ENCODE peak calls at places on chromosomes 2 and 18, in ten cellular contexts. V is bronchial epithelial cell, X is endodermal cell, Z is neuronal stem cell, F is colonic mucosa, Q is tibial nerve, S is esophagus squamous epithelium, R is heart left ventricle, W is stomach, N is psoas muscle. A is an unnamed sample. For H3K27me3 and H3K36me3, the result is how much of the 10 kb centered on the place peaks cover.

GRCh38 chr2:233426619-233427342 is 72.5 kb downstream of the DGKD start:
- DNase-seq in V (peak), X (no peak), Z (no peak), F (no peak), Q (no peak), S (no peak), R (peak), W (peak), N (no peak), A (no peak)

GRCh38 chr2:207256476-207257207 is 90.9 kb upstream of the KLF7 start:
- DNase-seq in V (no peak), X (peak), Z (no peak), F (no peak), Q (no peak), S (no peak), R (no peak), W (no peak), N (no peak), A (no peak)

GRCh38 chr2:198324071-198324470 is 519.7 kb downstream of the PLCL1 start:
- DNase-seq in V (no peak), X (no peak), Z (no peak), F (no peak), Q (no peak), S (no peak), R (no peak), W (no peak), N (no peak), A (no peak)

GRCh38 chr2:37287966-37288365 is 36.7 kb downstream of the PRKD3 start:
- DNase-seq in V (peak), X (no peak), Z (no peak), F (no peak), Q (no peak), S (no peak), R (no peak), W (no peak), N (no peak), A (peak)

GRCh38 chr2:207926133-207927076 is 98.9 kb downstream of the PLEKHM3 start:
- DNase-seq in V (peak), X (no peak), Z (no peak), F (no peak), Q (no peak), S (no peak), R (no peak), W (no peak), N (peak), A (no peak)

GRCh38 chr2:198098918-198099317 is 294.5 kb downstream of the PLCL1 start:
- DNase-seq in V (peak), X (peak), Z (peak), F (no peak), Q (no peak), S (no peak), R (no peak), W (no peak), N (no peak), A (peak)

GRCh38 chr2:233404227-233404626 is 49.9 kb downstream of the DGKD start:
- DNase-seq in V (peak), X (peak), Z (no peak), F (peak), Q (no peak), S (no peak), R (no peak), W (peak), N (no peak), A (peak)

GRCh38 chr2:27776696-27777095 is 5.2 kb downstream of the MRPL33 start:
- DNase-seq in V (no peak), X (no peak), Z (no peak), F (no peak), Q (no peak), S (no peak), R (no peak), W (no peak), N (no peak), A (no peak)

GRCh38 chr2:127137225-127137624 is 30.3 kb upstream of the BIN1 start:
- DNase-seq in V (no peak), X (no peak), Z (no peak), F (no peak), Q (no peak), S (no peak), R (no peak), W (no peak), N (no peak), A (no peak)

GRCh38 chr2:206937519-206937918 is 1.8 kb upstream of the CPO start:
- DNase-seq in V (no peak), X (no peak), Z (no peak), F (no peak), Q (no peak), S (no peak), R (no peak), W (no peak), N (no peak), A (no peak)

GRCh38 chr2:62042944-62043343 is 137.5 kb downstream of the COMMD1 start:
- DNase-seq in V (peak), X (no peak), Z (no peak), F (no peak), Q (no peak), S (no peak), R (no peak), W (no peak), N (no peak), A (no peak)

GRCh38 chr2:224802407-224802806 is 86.2 kb upstream of the CCDC195 start:
- DNase-seq in V (peak), X (peak), Z (no peak), F (no peak), Q (no peak), S (no peak), R (no peak), W (no peak), N (no peak), A (no peak)

GRCh38 chr2:58046585-58047372 is at the start of gene VRK2:
- DNase-seq in V (peak), X (peak), Z (peak), F (peak), Q (peak), S (peak), R (peak), W (peak), N (peak), A (peak)

GRCh38 chr2:58045580-58046334 is 849 bp upstream of the VRK2 start:
- DNase-seq in V (no peak), X (no peak), Z (no peak), F (no peak), Q (no peak), S (no peak), R (no peak), W (no peak), N (no peak), A (no peak)

GRCh38 chr2:58047373-58047674 is 718 bp downstream of the VRK2 start:
- DNase-seq in V (no peak), X (no peak), Z (no peak), F (no peak), Q (no peak), S (no peak), R (no peak), W (no peak), N (no peak), A (no peak)

GRCh38 chr2:58046335-58046584 is 346 bp upstream of the VRK2 start:
- DNase-seq in V (no peak), X (no peak), Z (no peak), F (no peak), Q (no peak), S (no peak), R (no peak), W (no peak), N (no peak), A (no peak)

GRCh38 chr2:58047969-58048368 is 1.4 kb downstream of the VRK2 start:
- DNase-seq in V (no peak), X (no peak), Z (no peak), F (no peak), Q (no peak), S (no peak), R (no peak), W (no peak), N (no peak), A (no peak)
- H3K4me3 ChIP-seq in V (peak), X (peak), Z (no peak), F (peak), Q (no peak), S (no peak), R (peak), W (peak), N (peak), A (no peak)

GRCh38 chr2:17540813-17541513 is 467 bp downstream of the VSNL1 start:
- DNase-seq in V (peak), X (no peak), Z (no peak), F (no peak), Q (no peak), S (no peak), R (no peak), W (no peak), N (no peak), A (no peak)

GRCh38 chr2:17538022-17538843 is 2.3 kb upstream of the VSNL1 start:
- DNase-seq in V (peak), X (peak), Z (no peak), F (peak), Q (no peak), S (no peak), R (no peak), W (no peak), N (no peak), A (peak)

GRCh38 chr2:17539596-17539992 is 902 bp upstream of the VSNL1 start:
- DNase-seq in V (peak), X (peak), Z (no peak), F (peak), Q (no peak), S (no peak), R (no peak), W (no peak), N (no peak), A (peak)

GRCh38 chr2:17539993-17540812 is at the start of gene VSNL1:
- DNase-seq in V (peak), X (peak), Z (peak), F (peak), Q (peak), S (no peak), R (peak), W (peak), N (peak), A (peak)

DNA sequence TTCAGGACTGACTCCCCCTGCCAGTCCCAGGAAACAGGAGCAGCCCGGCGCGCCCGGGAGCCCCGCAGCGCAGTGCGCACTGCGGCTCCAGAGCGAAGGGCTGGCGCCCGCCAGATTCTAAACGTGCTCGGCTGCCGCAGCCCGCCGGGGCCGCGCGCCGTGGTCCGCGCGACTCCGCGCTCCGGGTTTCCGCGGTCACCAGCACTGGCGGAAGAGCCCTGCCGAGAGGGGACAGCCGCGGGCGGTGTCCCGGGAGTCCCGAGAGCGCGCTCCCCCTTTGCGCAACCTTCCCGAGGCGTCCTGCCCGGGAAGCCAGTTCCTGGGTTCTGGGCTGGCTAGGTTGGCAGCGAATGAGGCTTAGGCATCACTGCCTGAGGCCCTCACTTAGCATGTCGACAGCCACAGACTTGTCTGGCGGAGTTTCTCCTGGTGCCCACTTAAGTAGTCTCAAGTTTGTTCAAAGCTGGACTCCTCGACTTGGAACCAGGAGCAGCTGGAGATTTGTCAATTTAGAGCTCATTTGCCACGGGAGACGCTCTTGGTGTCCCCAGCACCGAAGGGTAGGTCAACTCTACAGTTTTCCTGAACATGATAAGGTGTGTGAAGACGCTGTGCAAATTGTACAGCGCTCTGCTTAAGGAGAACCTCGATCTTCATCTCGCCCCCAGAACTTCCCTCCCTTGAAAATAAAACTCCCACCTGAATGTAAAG is 1.5 kb upstream of the VSNL1 start:
- DNase-seq in V (peak), X (peak), Z (peak), F (peak), Q (no peak), S (no peak), R (peak), W (peak), N (peak), A (peak)
- H3K27me3 ChIP-seq in V (under half), X (half or more), Z (under half), F (under half), Q (under half), S (under half), R (under half), W (half or more), N (under half), A (under half)

GRCh38 chr2:130912471-130912870 is 75.8 kb downstream of the ARHGEF4 start:
- DNase-seq in V (peak), X (no peak), Z (no peak), F (no peak), Q (no peak), S (no peak), R (no peak), W (no peak), N (no peak), A (no peak)
- H3K36me3 ChIP-seq in V (under half), X (under half), Z (under half), F (under half), Q (under half), S (under half), R (under half), W (under half), N (under half), A (under half)

GRCh38 chr18:267688-268552 is at the start of gene THOC1:
- DNase-seq in V (peak), X (peak), Z (peak), F (peak), Q (peak), S (peak), R (peak), W (peak), N (peak), A (peak)

GRCh38 chr18:273525-273924 is 5.7 kb upstream of the THOC1 start:
- DNase-seq in V (no peak), X (no peak), Z (no peak), F (no peak), Q (no peak), S (no peak), R (no peak), W (no peak), N (no peak), A (no peak)

GRCh38 chr18:272650-273049 is 4.8 kb upstream of the THOC1 start:
- DNase-seq in V (peak), X (peak), Z (no peak), F (no peak), Q (no peak), S (no peak), R (no peak), W (no peak), N (no peak), A (no peak)

GRCh38 chr18:267380-267687 is 513 bp downstream of the THOC1 start:
- DNase-seq in V (peak), X (no peak), Z (no peak), F (no peak), Q (no peak), S (no peak), R (no peak), W (no peak), N (no peak), A (no peak)

GRCh38 chr18:269480-270090 is 1.7 kb upstream of the THOC1 start:
- DNase-seq in V (no peak), X (no peak), Z (no peak), F (no peak), Q (no peak), S (no peak), R (no peak), W (no peak), N (no peak), A (no peak)
- H3K4me3 ChIP-seq in V (no peak), X (peak), Z (no peak), F (no peak), Q (no peak), S (no peak), R (no peak), W (peak), N (peak), A (no peak)

GRCh38 chr18:45836242-45837215 is 11.1 kb downstream of the SIGLEC15 start:
- DNase-seq in V (no peak), X (no peak), Z (no peak), F (no peak), Q (no peak), S (no peak), R (no peak), W (no peak), N (no peak), A (no peak)
- H3K27me3 ChIP-seq in V (under half), X (half or more), Z (under half), F (under half), Q (under half), S (under half), R (under half), W (under half), N (under half), A (under half)

DNA sequence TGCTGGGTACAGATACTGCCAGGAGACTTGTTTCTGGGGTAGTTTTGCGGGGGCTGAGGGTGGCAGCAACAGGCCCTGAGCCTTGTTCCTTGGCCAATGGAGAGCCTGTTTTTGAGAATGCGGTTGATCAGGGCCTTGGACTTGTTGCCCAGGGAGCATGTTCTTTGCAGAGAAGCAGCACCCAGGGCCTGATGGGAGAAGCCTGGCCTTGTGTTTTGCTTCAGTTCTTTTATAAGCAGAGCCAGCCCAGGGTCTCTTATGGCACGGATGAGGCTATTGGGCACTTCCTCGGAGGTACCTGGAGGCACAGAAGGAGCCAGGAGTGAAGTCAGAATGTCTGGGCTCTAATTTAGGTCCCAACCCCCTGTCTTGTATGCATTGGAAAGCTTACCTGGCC is 85.1 kb upstream of the MCFD2 start:
- DNase-seq in V (no peak), X (no peak), Z (no peak), F (no peak), Q (no peak), S (no peak), R (no peak), W (no peak), N (no peak), A (no peak)
- H3K36me3 ChIP-seq in V (under half), X (under half), Z (under half), F (under half), Q (under half), S (under half), R (under half), W (under half), N (under half), A (under half)

A was measured in H7.